ENCODE peak calls at places on chromosome 16, in nine cellular contexts. W, J, L, N, G, H, F, C and U are unnamed samples.

GRCh38 chr16:85220125-85220839 is 108.0 kb upstream of the CIBAR2 start:
- DNase-seq in F (no peak), H (peak), W (no peak), G (peak), C (peak), J (no peak), N (no peak), L (no peak), U (peak)

GRCh38 chr16:50680907-50681885 is at the start of gene SNX20:
- DNase-seq in W (no peak), C (no peak), N (no peak), J (no peak), L (peak), H (peak), G (no peak), F (peak), U (no peak)

GRCh38 chr16:23016372-23016771 is 132.9 kb downstream of the USP31 start:
- DNase-seq in N (no peak), G (no peak), C (no peak), W (no peak), J (no peak), F (no peak), H (no peak), L (no peak), U (no peak)

GRCh38 chr16:19688396-19689024 is 29.5 kb downstream of the KNOP1 start:
- DNase-seq in J (no peak), W (no peak), N (no peak), F (no peak), C (no peak), H (no peak), G (no peak), L (no peak), U (no peak)

GRCh38 chr16:47358816-47359215 is 102.0 kb downstream of the ITFG1 start:
- DNase-seq in L (no peak), H (no peak), C (no peak), J (no peak), F (no peak), N (no peak), G (no peak), W (no peak), U (peak)

GRCh38 chr16:47965439-47965838 is 190.4 kb downstream of the ABCC12 start:
- DNase-seq in F (peak), J (peak), H (no peak), C (peak), G (no peak), W (no peak), N (peak), L (no peak), U (peak)

GRCh38 chr16:73036074-73036826 is 11.7 kb downstream of the ZFHX3 start:
- DNase-seq in F (peak), N (peak), W (no peak), G (no peak), J (no peak), C (no peak), L (no peak), H (no peak), U (no peak)

GRCh38 chr16:11064846-11065245 is 120.5 kb downstream of the CLEC16A start:
- DNase-seq in W (no peak), G (no peak), H (no peak), N (no peak), J (no peak), L (no peak), F (no peak), C (peak), U (no peak)

GRCh38 chr16:24119807-24120206 is 136.3 kb upstream of the CACNG3 start:
- DNase-seq in N (no peak), H (no peak), J (no peak), F (peak), C (no peak), L (no peak), G (no peak), W (no peak), U (no peak)

GRCh38 chr16:54121084-54121483 is 165.5 kb downstream of the IRX3 start:
- DNase-seq in H (no peak), L (no peak), F (no peak), W (no peak), G (no peak), N (no peak), J (no peak), C (no peak), U (no peak)

GRCh38 chr16:75921281-75921680 is 195.0 kb upstream of the CPHXL start:
- DNase-seq in N (peak), C (no peak), G (no peak), J (no peak), F (no peak), H (no peak), W (no peak), L (no peak), U (no peak)

GRCh38 chr16:24069036-24069590 is 187.0 kb upstream of the CACNG3 start:
- DNase-seq in J (no peak), F (no peak), C (no peak), W (no peak), L (no peak), N (peak), G (no peak), H (no peak), U (no peak)

GRCh38 chr16:81511371-81511770 is 66.8 kb downstream of the CMIP start:
- DNase-seq in C (peak), N (no peak), H (no peak), J (no peak), L (no peak), F (no peak), W (no peak), G (no peak), U (peak)

GRCh38 chr16:85395913-85396878 is 216.9 kb upstream of the GSE1 start:
- DNase-seq in F (peak), N (no peak), L (no peak), W (no peak), H (no peak), G (peak), C (peak), J (no peak), U (no peak)

GRCh38 chr16:28193530-28194423 is 18.0 kb downstream of the XPO6 start:
- DNase-seq in F (no peak), J (no peak), H (no peak), W (no peak), L (peak), C (peak), G (no peak), N (no peak), U (peak)

GRCh38 chr16:46908540-46909372 is 24.6 kb downstream of the GPT2 start:
- DNase-seq in W (no peak), F (peak), H (no peak), J (peak), N (peak), G (peak), C (peak), L (peak), U (peak)

GRCh38 chr16:81210807-81211206 is 27.7 kb upstream of the BCO1 start:
- DNase-seq in L (no peak), G (no peak), F (no peak), H (no peak), W (no peak), J (no peak), N (no peak), C (no peak), U (no peak)

GRCh38 chr16:12548270-12548983 is 255.3 kb downstream of the CPPED1 start:
- DNase-seq in J (no peak), W (no peak), H (no peak), F (no peak), C (no peak), G (no peak), N (no peak), L (no peak), U (no peak)

GRCh38 chr16:73173396-73173795 is 125.5 kb upstream of the ZFHX3 start:
- DNase-seq in F (peak), G (no peak), W (no peak), N (no peak), H (peak), J (no peak), C (peak), L (no peak), U (no peak)